ENCODE peak calls at places on chromosome 18, in six cellular contexts. L is K562, N is HCT116, W is HepG2, H is H1, C is GM12878. S is an unnamed sample.

GRCh38 chr18:50091495-50092249 is 103.3 kb downstream of the MYO5B start:
- DNase-seq in L (no peak), N (no peak), W (no peak), H (no peak), C (no peak), S (no peak)

GRCh38 chr18:12422936-12423335 is 15.2 kb downstream of the PRELID3A start:
- DNase-seq in L (no peak), N (no peak), W (peak), H (no peak), C (no peak), S (no peak)

GRCh38 chr18:43484710-43485109 is 207.4 kb upstream of the SYT4 start:
- DNase-seq in L (no peak), N (no peak), W (peak), H (no peak), C (no peak), S (no peak)

GRCh38 chr18:10989486-10989885 is 159.9 kb downstream of the PIEZO2 start:
- DNase-seq in L (no peak), N (no peak), W (no peak), H (no peak), C (no peak), S (no peak)

GRCh38 chr18:31723998-31724711 is 36.5 kb downstream of the SLC25A52 start:
- DNase-seq in L (no peak), N (no peak), W (no peak), H (no peak), C (no peak), S (no peak)

GRCh38 chr18:21110667-21111350 is 804 bp downstream of the ROCK1 start:
- DNase-seq in L (peak), N (no peak), W (no peak), H (peak), C (no peak), S (peak)

GRCh38 chr18:50044402-50044801 is 150.5 kb downstream of the MYO5B start:
- DNase-seq in L (no peak), N (no peak), W (no peak), H (no peak), C (no peak), S (no peak)

GRCh38 chr18:34661464-34662087 is 48.5 kb upstream of the DTNA start:
- DNase-seq in L (peak), N (peak), W (peak), H (no peak), C (no peak), S (no peak)

GRCh38 chr18:21167641-21168372 is 56.2 kb upstream of the ROCK1 start:
- DNase-seq in L (no peak), N (peak), W (peak), H (peak), C (no peak), S (peak)

GRCh38 chr18:24862225-24862893 is 401.9 kb downstream of the HRH4 start:
- DNase-seq in L (no peak), N (no peak), W (no peak), H (peak), C (no peak), S (peak)

GRCh38 chr18:72410399-72410798 is 133.7 kb downstream of the CBLN2 start:
- DNase-seq in L (no peak), N (no peak), W (no peak), H (no peak), C (no peak), S (no peak)

GRCh38 chr18:32160547-32160946 is 29.3 kb upstream of the MEP1B start:
- DNase-seq in L (no peak), N (peak), W (peak), H (no peak), C (no peak), S (no peak)

GRCh38 chr18:24429188-24429587 is 2.7 kb downstream of the IMPACT start:
- DNase-seq in L (no peak), N (no peak), W (no peak), H (no peak), C (no peak), S (no peak)

GRCh38 chr18:26164571-26164970 is 30.9 kb downstream of the PSMA8 start:
- DNase-seq in L (no peak), N (no peak), W (no peak), H (no peak), C (no peak), S (no peak)

GRCh38 chr18:52903858-52904257 is 563.9 kb downstream of the DCC start:
- DNase-seq in L (peak), N (no peak), W (peak), H (peak), C (no peak), S (peak)

GRCh38 chr18:55900380-55900779 is 312.4 kb upstream of the TCF4 start:
- DNase-seq in L (no peak), N (no peak), W (no peak), H (no peak), C (no peak), S (no peak)

GRCh38 chr18:13051950-13052349 is 60.8 kb downstream of the CEP192 start:
- DNase-seq in L (no peak), N (no peak), W (no peak), H (no peak), C (peak), S (no peak)

GRCh38 chr18:13136689-13137040 is 81.9 kb upstream of the LDLRAD4 start:
- DNase-seq in L (no peak), N (no peak), W (no peak), H (peak), C (no peak), S (no peak)

GRCh38 chr18:72160504-72161445 is 383.4 kb downstream of the CBLN2 start:
- DNase-seq in L (no peak), N (no peak), W (no peak), H (no peak), C (no peak), S (no peak)

GRCh38 chr18:56076735-56077134 is 488.7 kb upstream of the TCF4 start:
- DNase-seq in L (no peak), N (no peak), W (no peak), H (no peak), C (no peak), S (no peak)

GRCh38 chr18:79343567-79344207 is 52.0 kb upstream of the NFATC1 start:
- DNase-seq in L (peak), N (no peak), W (peak), H (no peak), C (no peak), S (no peak)

GRCh38 chr18:49398331-49398730 is 62.1 kb downstream of the DYM start:
- DNase-seq in L (no peak), N (no peak), W (no peak), H (no peak), C (no peak), S (no peak)

GRCh38 chr18:9658111-9658641 is 43.8 kb upstream of the PPP4R1 start:
- DNase-seq in L (no peak), N (peak), W (no peak), H (no peak), C (no peak), S (no peak)

GRCh38 chr18:79571221-79572092 is 108.1 kb upstream of the CTDP1 start:
- DNase-seq in L (no peak), N (peak), W (no peak), H (peak), C (no peak), S (no peak)

GRCh38 chr18:25019086-25019860 is 332.7 kb downstream of the ZNF521 start:
- DNase-seq in L (no peak), N (no peak), W (no peak), H (no peak), C (no peak), S (no peak)

GRCh38 chr18:54999016-54999415 is 39.8 kb upstream of the CCDC68 start:
- DNase-seq in L (no peak), N (no peak), W (no peak), H (no peak), C (no peak), S (no peak)

GRCh38 chr18:4544131-4544530 is 89.0 kb upstream of the DLGAP1 start:
- DNase-seq in L (no peak), N (no peak), W (no peak), H (no peak), C (no peak), S (no peak)

GRCh38 chr18:77023115-77023782 is 109.3 kb downstream of the MBP start:
- DNase-seq in L (no peak), N (no peak), W (no peak), H (no peak), C (no peak), S (no peak)

GRCh38 chr18:21389903-21390302 is 147.9 kb downstream of the GREB1L start:
- DNase-seq in L (no peak), N (no peak), W (no peak), H (no peak), C (no peak), S (no peak)

GRCh38 chr18:75105551-75106254 is 103.2 kb downstream of the PTGR3 start:
- DNase-seq in L (no peak), N (no peak), W (no peak), H (peak), C (no peak), S (no peak)

GRCh38 chr18:14089176-14089575 is 43.1 kb downstream of the ZNF519 start:
- DNase-seq in L (no peak), N (no peak), W (no peak), H (no peak), C (no peak), S (no peak)

GRCh38 chr18:67047334-67047733 is 443.4 kb upstream of the CDH19 start:
- DNase-seq in L (no peak), N (no peak), W (no peak), H (no peak), C (no peak), S (no peak)

GRCh38 chr18:26482567-26482966 is 65.8 kb downstream of the KCTD1 start:
- DNase-seq in L (no peak), N (no peak), W (no peak), H (peak), C (no peak), S (peak)

GRCh38 chr18:48851563-48851962 is 99.2 kb downstream of the SMAD7 start:
- DNase-seq in L (no peak), N (no peak), W (no peak), H (no peak), C (no peak), S (no peak)

GRCh38 chr18:22417496-22418188 is at the start of gene CTAGE1:
- DNase-seq in L (no peak), N (no peak), W (no peak), H (peak), C (no peak), S (no peak)

GRCh38 chr18:22424564-22424963 is 6.8 kb upstream of the CTAGE1 start:
- DNase-seq in L (no peak), N (no peak), W (no peak), H (no peak), C (no peak), S (no peak)

GRCh38 chr18:22420649-22421048 is 2.9 kb upstream of the CTAGE1 start:
- DNase-seq in L (no peak), N (no peak), W (no peak), H (no peak), C (no peak), S (no peak)

GRCh38 chr18:22427797-22428549 is 10.3 kb upstream of the CTAGE1 start:
- DNase-seq in L (no peak), N (no peak), W (no peak), H (no peak), C (no peak), S (no peak)

GRCh38 chr18:22422909-22423548 is 5.3 kb upstream of the CTAGE1 start:
- DNase-seq in L (no peak), N (no peak), W (no peak), H (no peak), C (no peak), S (no peak)
- TF ChIP-seq ZNF274 in L (no peak), N (no peak), W (no peak), H (no peak), C (no peak), S (no peak)

DNA sequence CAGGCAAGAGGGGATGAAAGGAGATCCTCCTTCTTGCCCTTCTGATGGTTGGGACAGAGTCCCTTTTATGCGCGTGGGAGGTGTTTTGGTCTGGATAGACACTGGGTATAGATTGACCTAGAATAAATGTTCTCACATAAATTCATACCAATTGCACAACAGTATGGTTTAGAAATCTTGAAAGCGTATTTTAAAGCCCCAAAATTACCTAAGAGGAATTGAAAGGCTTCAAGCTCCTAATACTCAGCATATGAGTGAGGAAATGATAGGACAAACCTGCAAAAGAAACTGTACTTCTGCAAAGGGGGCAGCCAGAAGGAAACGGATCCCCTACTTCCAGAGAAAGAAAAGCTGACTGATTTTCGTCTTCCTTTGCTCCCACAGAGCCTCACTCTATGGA is 2.7 kb upstream of the BCL2 start:
- DNase-seq in L (no peak), N (no peak), W (no peak), H (no peak), C (no peak), S (no peak)
- H3K9ac ChIP-seq in L (no peak), N (no peak), W (no peak), H (no peak), C (peak), S (no peak)

GRCh38 chr18:27604583-27604982 is 419.5 kb upstream of the CHST9 start:
- DNase-seq in L (no peak), N (no peak), W (no peak), H (no peak), C (no peak), S (no peak)
- TF ChIP-seq ZNF274 in L (no peak), N (no peak), W (no peak), H (no peak), C (no peak), S (no peak)

GRCh38 chr18:58896734-58897508 is 32.2 kb downstream of the ZNF532 start:
- DNase-seq in L (no peak), N (no peak), W (no peak), H (no peak), C (no peak), S (no peak)
- H3K9ac ChIP-seq in L (no peak), N (no peak), W (no peak), H (peak), C (no peak), S (no peak)

DNA sequence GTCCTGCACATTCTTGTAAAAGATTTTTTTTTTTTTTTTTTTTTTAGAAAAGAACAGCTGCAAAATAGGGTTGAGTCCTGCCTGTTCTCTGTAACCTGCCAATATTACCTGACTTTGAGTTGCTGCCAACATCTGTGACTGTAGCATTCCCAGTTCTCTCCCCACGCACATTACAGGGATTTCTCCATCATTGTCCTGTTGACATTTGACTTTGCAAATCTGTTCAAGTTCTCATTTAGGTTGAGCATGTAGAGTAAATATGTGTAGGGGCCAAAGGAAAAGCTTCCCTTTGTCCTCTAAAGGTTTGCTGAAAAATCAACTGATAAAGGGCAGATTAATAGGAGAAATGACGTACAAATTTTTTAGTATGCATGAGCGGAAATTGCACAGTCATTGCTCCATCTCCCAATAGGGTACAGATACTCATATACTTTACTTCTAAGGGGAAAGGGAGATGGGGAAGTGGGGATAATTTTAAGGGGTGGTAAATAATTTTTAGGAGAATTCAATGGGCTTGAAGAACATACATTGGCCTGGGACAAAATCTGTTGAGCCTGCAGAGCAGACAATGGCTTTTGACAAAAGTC is 385.5 kb downstream of the PIK3C3 start:
- DNase-seq in L (no peak), N (no peak), W (peak), H (no peak), C (no peak), S (no peak)
- TF ChIP-seq ZNF274 in L (no peak), N (no peak), W (no peak), H (no peak), C (no peak), S (no peak)

S was measured in NT2/D1.